ENCODE peak calls at places on chromosomes 12 and 14, in four cellular contexts. V is GM12865, O is cardiac muscle cell, M is right lobe of liver. Q is an unnamed sample.

GRCh38 chr12:42810006-42810405 is 220.5 kb upstream of the PRICKLE1 start:
- DNase-seq in O (no peak), M (no peak), V (no peak), Q (no peak)

GRCh38 chr12:82687020-82687951 is 580 bp downstream of the TMTC2 start:
- DNase-seq in M (peak; percentile 65), V (peak; percentile 85), O (peak; percentile 73), Q (peak; percentile 51)

GRCh38 chr14:104475802-104476201 is 103.8 kb upstream of the C14orf180 start:
- DNase-seq in M (no peak), O (no peak), V (no peak), Q (no peak)

GRCh38 chr12:116123511-116124258 is 153.8 kb downstream of the MED13L start:
- DNase-seq in M (no peak), O (peak; percentile 72), V (peak; percentile 79), Q (peak; percentile 56)

GRCh38 chr14:53167602-53168328 is 14.6 kb upstream of the DDHD1 start:
- DNase-seq in M (no peak), O (no peak), V (no peak), Q (no peak)

GRCh38 chr14:72755766-72756165 is 138.1 kb downstream of the DPF3 start:
- DNase-seq in V (no peak), M (no peak), O (peak; percentile 46), Q (no peak)

GRCh38 chr14:22380511-22381455 is 208.2 kb downstream of the DAD1 start:
- DNase-seq in O (no peak), V (no peak), M (no peak), Q (no peak)

GRCh38 chr12:20455001-20455706 is 86.8 kb downstream of the PDE3A start:
- DNase-seq in M (no peak), V (no peak), O (no peak), Q (no peak)

GRCh38 chr12:121628037-121628436 is 1.7 kb downstream of the ORAI1 start:
- DNase-seq in O (no peak), V (peak; percentile 27), M (no peak), Q (peak; percentile 38)

GRCh38 chr12:62933871-62934798 is 815 bp downstream of the PPM1H start:
- DNase-seq in O (peak; percentile 61), V (peak; percentile 36), M (peak; percentile 74), Q (peak; percentile 46)

GRCh38 chr14:71373773-71374172 is 466.5 kb downstream of the PCNX1 start:
- DNase-seq in V (no peak), O (no peak), M (no peak), Q (no peak)

GRCh38 chr12:57454566-57455373 is at the start of gene INHBE:
- DNase-seq in M (peak; percentile 95), V (no peak), O (peak; percentile 52), Q (peak; percentile 98)

GRCh38 chr12:119695034-119695433 is 27.1 kb downstream of the PRKAB1 start:
- DNase-seq in V (no peak), O (peak; percentile 32), M (no peak), Q (no peak)

GRCh38 chr12:57210926-57211700 is 5.5 kb upstream of the NXPH4 start:
- DNase-seq in O (no peak), V (no peak), M (no peak), Q (no peak)

GRCh38 chr12:93094988-93095737 is 166.1 kb upstream of the EEA1 start:
- DNase-seq in M (no peak), V (peak; percentile 85), O (no peak), Q (no peak)

GRCh38 chr12:27777141-27777540 is 2.9 kb upstream of the KLHL42 start:
- DNase-seq in V (no peak), M (no peak), O (no peak), Q (no peak)

GRCh38 chr12:25977047-25977446 is 18.6 kb downstream of the RASSF8 start:
- DNase-seq in M (no peak), V (no peak), O (no peak), Q (no peak)

GRCh38 chr14:99169776-99170356 is 102.1 kb downstream of the BCL11B start:
- DNase-seq in O (no peak), M (no peak), V (no peak), Q (no peak)

GRCh38 chr12:25996677-25997076 is 38.2 kb downstream of the RASSF8 start:
- DNase-seq in M (no peak), O (no peak), V (peak; percentile 53), Q (no peak)

GRCh38 chr12:67651380-67651695 is 2.8 kb downstream of the DYRK2 start:
- DNase-seq in V (peak; percentile 50), M (no peak), O (peak; percentile 27), Q (no peak)

GRCh38 chr14:76810953-76811400 is 1.7 kb downstream of the ANGEL1 start:
- DNase-seq in O (peak; percentile 19), V (peak; percentile 37), M (no peak), Q (peak; percentile 21)

GRCh38 chr14:73752297-73752992 is 38.3 kb upstream of the PNMA1 start:
- DNase-seq in O (no peak), V (peak; percentile 54), M (peak; percentile 91), Q (no peak)

GRCh38 chr12:66398931-66399625 is 96.8 kb downstream of the HELB start:
- DNase-seq in O (no peak), M (no peak), V (no peak), Q (no peak)

GRCh38 chr12:19025582-19025981 is 104.0 kb upstream of the PLEKHA5 start:
- DNase-seq in O (no peak), V (no peak), M (no peak), Q (no peak)

GRCh38 chr14:52080171-52080800 is 11.4 kb upstream of the NID2 start:
- DNase-seq in O (no peak), M (no peak), V (no peak), Q (no peak)

GRCh38 chr14:68284333-68284732 is 464.8 kb downstream of the RAD51B start:
- DNase-seq in O (no peak), V (peak; percentile 33), M (no peak), Q (no peak)

GRCh38 chr12:70840966-70841365 is 79.6 kb downstream of the PTPRR start:
- DNase-seq in M (no peak), O (no peak), V (no peak), Q (no peak)

GRCh38 chr12:48782457-48783395 is 6.2 kb downstream of the ADCY6 start:
- DNase-seq in M (no peak), V (no peak), O (no peak), Q (no peak)

GRCh38 chr12:48786591-48787544 is 2.0 kb downstream of the ADCY6 start:
- DNase-seq in M (no peak), O (peak; percentile 63), V (no peak), Q (no peak)

GRCh38 chr12:48780381-48781025 is 8.4 kb downstream of the ADCY6 start:
- DNase-seq in M (no peak), O (no peak), V (no peak), Q (no peak)

GRCh38 chr12:48781750-48782456 is 7.0 kb downstream of the ADCY6 start:
- DNase-seq in V (no peak), M (no peak), O (no peak), Q (no peak)

DNA sequence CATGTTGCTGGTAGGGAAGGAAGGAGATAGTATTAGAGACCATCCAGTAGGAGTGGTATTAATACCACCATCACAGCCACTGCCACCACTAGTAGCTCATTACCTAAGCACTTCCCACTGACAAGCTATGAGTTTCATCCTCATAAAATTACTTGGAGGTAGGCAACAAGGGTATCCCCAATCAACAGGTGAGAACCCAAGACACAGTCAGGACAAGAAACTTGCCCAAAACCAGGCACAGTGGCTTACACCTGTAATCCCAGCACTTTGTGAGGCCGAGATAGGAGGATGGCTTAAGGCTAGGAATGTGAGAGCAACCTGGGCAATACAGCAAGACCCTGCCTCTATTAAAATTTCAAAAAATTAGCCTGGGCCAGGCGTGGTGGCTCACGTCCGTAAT is 5.5 kb downstream of the ADCY6 start:
- DNase-seq in M (no peak), O (no peak), V (no peak), Q (no peak)
- H3K4me3 ChIP-seq in M (no peak overlapping the region), O (no peak overlapping the region), V (no peak overlapping the region), Q (no peak overlapping the region)

GRCh38 chr12:30822385-30823139 is 67.8 kb upstream of the CAPRIN2 start:
- DNase-seq in M (peak; percentile 89), O (peak; percentile 71), V (peak; percentile 34), Q (no peak)
- TF ChIP-seq CTCF in M (no peak), O (peak; percentile 12), V (no peak), Q (no peak)

DNA sequence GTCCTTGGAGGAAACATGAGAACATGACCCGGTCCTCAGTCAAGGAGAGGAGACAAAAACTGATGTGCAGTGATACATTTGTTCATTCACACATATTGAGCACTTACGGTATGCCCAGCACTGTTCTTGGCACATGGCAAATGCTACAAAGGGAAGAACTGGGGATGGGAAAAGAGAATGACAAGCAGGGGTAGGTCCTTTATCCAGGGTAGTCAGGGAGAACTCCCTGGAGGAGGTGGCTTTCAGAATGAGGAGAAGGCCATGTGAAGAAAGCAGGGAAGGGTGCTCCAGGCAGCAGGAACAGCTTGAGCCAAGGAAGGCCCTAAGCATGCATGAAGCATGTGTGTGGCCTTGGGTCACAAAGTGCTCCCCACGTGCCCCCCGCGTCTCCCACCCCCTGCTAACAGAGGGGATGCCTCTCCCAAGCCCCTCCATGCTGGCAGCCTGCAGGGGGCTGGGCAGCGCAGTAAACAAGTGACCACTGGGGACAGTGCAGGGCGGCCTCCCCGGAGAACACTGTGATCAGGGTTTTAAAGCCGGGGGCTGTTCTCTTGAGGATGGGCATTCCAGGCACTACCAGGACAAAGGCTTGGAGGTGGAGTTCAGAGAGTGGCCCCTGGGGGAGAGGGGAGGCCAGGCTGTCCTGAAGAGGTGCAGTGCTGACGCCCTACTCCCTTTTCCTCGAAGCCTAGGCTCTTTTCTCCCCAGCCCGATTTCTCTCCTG is 71.0 kb downstream of the PHETA1 start:
- DNase-seq in M (no peak), O (no peak), V (no peak), Q (peak; percentile 25)
- H3K4me3 ChIP-seq in M (no peak overlapping the region), O (no peak overlapping the region), V (no peak overlapping the region), Q (no peak overlapping the region)

GRCh38 chr12:127688901-127689428 is 578.0 kb upstream of the TMEM132C start:
- DNase-seq in V (no peak), O (no peak), M (no peak), Q (no peak)

GRCh38 chr12:127685476-127686234 is 581.3 kb upstream of the TMEM132C start:
- DNase-seq in M (no peak), O (no peak), V (no peak), Q (no peak)

DNA sequence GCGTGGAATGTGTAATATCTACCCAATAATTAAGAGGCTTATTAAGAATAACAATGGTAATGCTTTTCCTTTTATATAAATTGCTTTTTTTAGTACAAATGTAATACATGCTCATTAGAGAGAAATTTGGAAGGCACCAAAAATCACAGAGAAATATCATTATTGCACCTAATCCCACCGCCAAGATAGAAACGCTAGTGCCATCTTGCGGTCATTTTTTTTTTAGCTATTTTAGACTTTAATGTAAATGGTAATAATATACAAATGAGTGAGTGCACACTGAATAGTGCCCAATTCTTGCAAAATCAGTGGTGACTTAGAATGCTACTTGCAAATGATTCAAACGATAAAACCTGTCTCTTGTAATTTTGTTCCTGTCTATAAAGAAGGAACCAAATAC is 576.8 kb upstream of the TMEM132C start:
- DNase-seq in O (peak; percentile 13), M (no peak), V (no peak), Q (no peak)
- TF ChIP-seq CTCF in O (no peak), M (no peak), V (no peak), Q (no peak)

Q was measured in WERI-Rb-1.